ENCODE peak calls at places on chromosomes 3 and 15, in five cellular contexts. One of them, this sample, is unnamed.

GRCh38 chr3:84439476-84439875 is 519.3 kb upstream of the CADM2 start:
- DNase-seq in HS-5: peak; percentile 30
- DNase-seq in NAMALWA: no peak
- DNase-seq in lung microvascular endothelial cell: no peak
- DNase-seq in BJ: no peak
- DNase-seq in this sample: no peak

GRCh38 chr3:150146891-150147761 is 176.4 kb upstream of the PFN2 start:
- DNase-seq in NAMALWA: no peak
- DNase-seq in BJ: peak; percentile 80
- DNase-seq in lung microvascular endothelial cell: peak; percentile 70
- DNase-seq in HS-5: peak; percentile 94
- DNase-seq in this sample: peak; percentile 22

GRCh38 chr3:13500133-13500885 is 20.2 kb downstream of the HDAC11 start:
- DNase-seq in NAMALWA: peak; percentile 38
- DNase-seq in lung microvascular endothelial cell: peak; percentile 45
- DNase-seq in HS-5: no peak
- DNase-seq in BJ: no peak
- DNase-seq in this sample: no peak

GRCh38 chr3:38031022-38031994 is 1.9 kb upstream of the PLCD1 start:
- DNase-seq in BJ: no peak
- DNase-seq in lung microvascular endothelial cell: no peak
- DNase-seq in HS-5: peak; percentile 40
- DNase-seq in NAMALWA: no peak
- DNase-seq in this sample: peak; percentile 70

GRCh38 chr3:77373619-77374018 is 333.7 kb downstream of the ROBO2 start:
- DNase-seq in lung microvascular endothelial cell: no peak
- DNase-seq in HS-5: no peak
- DNase-seq in BJ: no peak
- DNase-seq in NAMALWA: no peak
- DNase-seq in this sample: no peak

GRCh38 chr3:194089357-194090177 is 46.4 kb upstream of the HES1 start:
- DNase-seq in lung microvascular endothelial cell: peak; percentile 87
- DNase-seq in HS-5: peak; percentile 98
- DNase-seq in BJ: peak; percentile 97
- DNase-seq in NAMALWA: no peak
- DNase-seq in this sample: peak; percentile 26

GRCh38 chr15:70324001-70324974 is 226.6 kb upstream of the TLE3 start:
- DNase-seq in HS-5: peak; percentile 41
- DNase-seq in NAMALWA: no peak
- DNase-seq in lung microvascular endothelial cell: no peak
- DNase-seq in BJ: peak; percentile 97
- DNase-seq in this sample: no peak

GRCh38 chr15:100788080-100788730 is 91.4 kb upstream of the ALDH1A3 start:
- DNase-seq in BJ: no peak
- DNase-seq in lung microvascular endothelial cell: no peak
- DNase-seq in NAMALWA: no peak
- DNase-seq in HS-5: no peak
- DNase-seq in this sample: no peak

GRCh38 chr15:45795487-45796069 is 160.7 kb downstream of the SQOR start:
- DNase-seq in NAMALWA: peak; percentile 71
- DNase-seq in lung microvascular endothelial cell: peak; percentile 91
- DNase-seq in BJ: peak; percentile 4
- DNase-seq in HS-5: no peak
- DNase-seq in this sample: no peak

GRCh38 chr3:14962762-14963161 is 15.4 kb downstream of the NR2C2 start:
- DNase-seq in BJ: no peak
- DNase-seq in NAMALWA: no peak
- DNase-seq in lung microvascular endothelial cell: no peak
- DNase-seq in HS-5: peak; percentile 55
- DNase-seq in this sample: no peak

GRCh38 chr3:59575113-59576001 is 525.5 kb upstream of the CFAP20DC start:
- DNase-seq in lung microvascular endothelial cell: peak; percentile 69
- DNase-seq in BJ: no peak
- DNase-seq in HS-5: peak; percentile 42
- DNase-seq in NAMALWA: peak; percentile 68
- DNase-seq in this sample: peak; percentile 51

GRCh38 chr3:173253471-173253870 is 112.4 kb upstream of the SPATA16 start:
- DNase-seq in BJ: no peak
- DNase-seq in HS-5: no peak
- DNase-seq in lung microvascular endothelial cell: no peak
- DNase-seq in NAMALWA: no peak
- DNase-seq in this sample: no peak

GRCh38 chr3:182259579-182259978 is 533.7 kb upstream of the ATP11B start:
- DNase-seq in lung microvascular endothelial cell: peak; percentile 1
- DNase-seq in HS-5: no peak
- DNase-seq in NAMALWA: no peak
- DNase-seq in BJ: no peak
- DNase-seq in this sample: no peak

GRCh38 chr15:67240235-67241131 is 14.0 kb downstream of the AAGAB start:
- DNase-seq in NAMALWA: peak; percentile 48
- DNase-seq in lung microvascular endothelial cell: peak; percentile 31
- DNase-seq in HS-5: no peak
- DNase-seq in BJ: no peak
- DNase-seq in this sample: no peak

GRCh38 chr3:38360345-38360744 is 13.8 kb downstream of the XYLB start:
- DNase-seq in HS-5: no peak
- DNase-seq in lung microvascular endothelial cell: no peak
- DNase-seq in NAMALWA: no peak
- DNase-seq in BJ: no peak
- DNase-seq in this sample: no peak

GRCh38 chr15:84821501-84822021 is 4.4 kb downstream of the ALPK3 start:
- DNase-seq in lung microvascular endothelial cell: peak; percentile 83
- DNase-seq in HS-5: no peak
- DNase-seq in NAMALWA: no peak
- DNase-seq in BJ: no peak
- DNase-seq in this sample: no peak

GRCh38 chr15:75307778-75308390 is 25.2 kb downstream of the GOLGA6D start:
- DNase-seq in NAMALWA: peak; percentile 47
- DNase-seq in HS-5: no peak
- DNase-seq in BJ: no peak
- DNase-seq in lung microvascular endothelial cell: peak; percentile 50
- DNase-seq in this sample: no peak

GRCh38 chr3:21466491-21466890 is 284.5 kb downstream of the ZNF385D start:
- DNase-seq in NAMALWA: no peak
- DNase-seq in lung microvascular endothelial cell: no peak
- DNase-seq in HS-5: peak; percentile 24
- DNase-seq in BJ: no peak
- DNase-seq in this sample: no peak

GRCh38 chr15:92650256-92650655 is 5.3 kb downstream of the FAM174B start:
- DNase-seq in lung microvascular endothelial cell: no peak
- DNase-seq in HS-5: no peak
- DNase-seq in NAMALWA: no peak
- DNase-seq in BJ: no peak
- DNase-seq in this sample: no peak

GRCh38 chr3:71127463-71128243 is 455.9 kb downstream of the FOXP1 start:
- DNase-seq in NAMALWA: peak; percentile 22
- DNase-seq in HS-5: no peak
- DNase-seq in lung microvascular endothelial cell: peak; percentile 72
- DNase-seq in BJ: no peak
- DNase-seq in this sample: no peak

GRCh38 chr15:82298520-82298919 is 35.9 kb downstream of the SAXO2 start:
- DNase-seq in lung microvascular endothelial cell: peak; percentile 8
- DNase-seq in NAMALWA: no peak
- DNase-seq in BJ: no peak
- DNase-seq in HS-5: no peak
- DNase-seq in this sample: no peak

GRCh38 chr3:87167634-87168456 is 59.3 kb upstream of the CHMP2B start:
- DNase-seq in BJ: peak; percentile 15
- DNase-seq in HS-5: peak; percentile 51
- DNase-seq in lung microvascular endothelial cell: peak; percentile 61
- DNase-seq in NAMALWA: peak; percentile 58
- DNase-seq in this sample: no peak

GRCh38 chr15:73794501-73795133 is 41.5 kb upstream of the INSYN1 start:
- DNase-seq in BJ: no peak
- DNase-seq in lung microvascular endothelial cell: no peak
- DNase-seq in NAMALWA: peak; percentile 11
- DNase-seq in HS-5: no peak
- DNase-seq in this sample: no peak

GRCh38 chr3:8647137-8647970 is 2.8 kb upstream of the SSUH2 start:
- DNase-seq in NAMALWA: no peak
- DNase-seq in BJ: no peak
- DNase-seq in lung microvascular endothelial cell: no peak
- DNase-seq in HS-5: no peak
- DNase-seq in this sample: no peak

GRCh38 chr3:4021162-4021561 is 221.9 kb downstream of the LRRN1 start:
- DNase-seq in BJ: no peak
- DNase-seq in NAMALWA: no peak
- DNase-seq in lung microvascular endothelial cell: no peak
- DNase-seq in HS-5: no peak
- DNase-seq in this sample: no peak

GRCh38 chr3:58234516-58234931 is 3.1 kb upstream of the ABHD6 start:
- DNase-seq in lung microvascular endothelial cell: peak; percentile 38
- DNase-seq in HS-5: peak; percentile 31
- DNase-seq in NAMALWA: no peak
- DNase-seq in BJ: no peak
- DNase-seq in this sample: no peak

GRCh38 chr3:180267202-180267843 is 230.6 kb upstream of the PEX5L start:
- DNase-seq in lung microvascular endothelial cell: no peak
- DNase-seq in BJ: no peak
- DNase-seq in HS-5: no peak
- DNase-seq in NAMALWA: peak; percentile 6
- DNase-seq in this sample: no peak

GRCh38 chr15:68806220-68807105 is 14.2 kb downstream of the ANP32A start:
- DNase-seq in NAMALWA: no peak
- DNase-seq in lung microvascular endothelial cell: no peak
- DNase-seq in BJ: no peak
- DNase-seq in HS-5: no peak
- DNase-seq in this sample: no peak

GRCh38 chr3:143529018-143529478 is 319.2 kb downstream of the SLC9A9 start:
- DNase-seq in lung microvascular endothelial cell: no peak
- DNase-seq in BJ: no peak
- DNase-seq in NAMALWA: peak; percentile 61
- DNase-seq in HS-5: no peak
- DNase-seq in this sample: no peak